ENCODE peak calls at places on chromosomes 16 and 17, in eight cellular contexts. One of them, this sample, is unnamed.

GRCh38 chr16:75385507-75386152 is 47.7 kb downstream of the CFDP1 start:
- DNase-seq in GM13977: peak
- DNase-seq in NCI-H1417: no peak
- DNase-seq in stimulated activated CD8-positive, alpha-beta memory T cell treated with anti-CD3 and anti-CD28 coated beads, Interleukin-12 subunit alpha, Interleukin-12 subunit beta, amount 100 ng/mL, for 1 hour: no peak
- DNase-seq in stimulated activated CD4-positive, alpha-beta T cell treated with anti-CD3 and anti-CD28 coated beads, Interleukin-1b, Interleukin-23, amount 100 ng/mL, for 24 hours: no peak
- DNase-seq in dorsolateral prefrontal cortex: no peak
- DNase-seq in RCC 7860: peak
- DNase-seq in memory B cell: no peak
- DNase-seq in this sample: no peak

GRCh38 chr17:41377546-41377945 is 4.6 kb downstream of the KRT34 start:
- DNase-seq in stimulated activated CD8-positive, alpha-beta memory T cell treated with anti-CD3 and anti-CD28 coated beads, Interleukin-12 subunit alpha, Interleukin-12 subunit beta, amount 100 ng/mL, for 1 hour: no peak
- DNase-seq in dorsolateral prefrontal cortex: no peak
- DNase-seq in GM13977: no peak
- DNase-seq in RCC 7860: no peak
- DNase-seq in NCI-H1417: no peak
- DNase-seq in stimulated activated CD4-positive, alpha-beta T cell treated with anti-CD3 and anti-CD28 coated beads, Interleukin-1b, Interleukin-23, amount 100 ng/mL, for 24 hours: no peak
- DNase-seq in memory B cell: no peak
- DNase-seq in this sample: no peak

GRCh38 chr17:42286411-42287295 is 1.6 kb upstream of the STAT5A start:
- DNase-seq in GM13977: no peak
- DNase-seq in dorsolateral prefrontal cortex: no peak
- DNase-seq in NCI-H1417: no peak
- DNase-seq in memory B cell: no peak
- DNase-seq in stimulated activated CD8-positive, alpha-beta memory T cell treated with anti-CD3 and anti-CD28 coated beads, Interleukin-12 subunit alpha, Interleukin-12 subunit beta, amount 100 ng/mL, for 1 hour: no peak
- DNase-seq in stimulated activated CD4-positive, alpha-beta T cell treated with anti-CD3 and anti-CD28 coated beads, Interleukin-1b, Interleukin-23, amount 100 ng/mL, for 24 hours: no peak
- DNase-seq in RCC 7860: no peak
- DNase-seq in this sample: no peak

GRCh38 chr16:67201411-67202345 is 2.7 kb downstream of the ELMO3 start:
- DNase-seq in memory B cell: no peak
- DNase-seq in stimulated activated CD8-positive, alpha-beta memory T cell treated with anti-CD3 and anti-CD28 coated beads, Interleukin-12 subunit alpha, Interleukin-12 subunit beta, amount 100 ng/mL, for 1 hour: no peak
- DNase-seq in RCC 7860: no peak
- DNase-seq in GM13977: no peak
- DNase-seq in stimulated activated CD4-positive, alpha-beta T cell treated with anti-CD3 and anti-CD28 coated beads, Interleukin-1b, Interleukin-23, amount 100 ng/mL, for 24 hours: no peak
- DNase-seq in dorsolateral prefrontal cortex: no peak
- DNase-seq in NCI-H1417: no peak
- DNase-seq in this sample: no peak

GRCh38 chr17:61403846-61404701 is 4.4 kb downstream of the TBX2 start:
- DNase-seq in RCC 7860: no peak
- DNase-seq in dorsolateral prefrontal cortex: no peak
- DNase-seq in memory B cell: no peak
- DNase-seq in stimulated activated CD8-positive, alpha-beta memory T cell treated with anti-CD3 and anti-CD28 coated beads, Interleukin-12 subunit alpha, Interleukin-12 subunit beta, amount 100 ng/mL, for 1 hour: no peak
- DNase-seq in NCI-H1417: no peak
- DNase-seq in GM13977: no peak
- DNase-seq in stimulated activated CD4-positive, alpha-beta T cell treated with anti-CD3 and anti-CD28 coated beads, Interleukin-1b, Interleukin-23, amount 100 ng/mL, for 24 hours: no peak
- DNase-seq in this sample: peak

GRCh38 chr17:63969278-63969677 is 3.4 kb downstream of the SCN4A start:
- DNase-seq in stimulated activated CD8-positive, alpha-beta memory T cell treated with anti-CD3 and anti-CD28 coated beads, Interleukin-12 subunit alpha, Interleukin-12 subunit beta, amount 100 ng/mL, for 1 hour: no peak
- DNase-seq in dorsolateral prefrontal cortex: no peak
- DNase-seq in GM13977: no peak
- DNase-seq in stimulated activated CD4-positive, alpha-beta T cell treated with anti-CD3 and anti-CD28 coated beads, Interleukin-1b, Interleukin-23, amount 100 ng/mL, for 24 hours: no peak
- DNase-seq in RCC 7860: no peak
- DNase-seq in memory B cell: no peak
- DNase-seq in NCI-H1417: no peak
- DNase-seq in this sample: no peak

GRCh38 chr17:43467981-43468541 is 15.7 kb upstream of the DHX8 start:
- DNase-seq in GM13977: no peak
- DNase-seq in stimulated activated CD8-positive, alpha-beta memory T cell treated with anti-CD3 and anti-CD28 coated beads, Interleukin-12 subunit alpha, Interleukin-12 subunit beta, amount 100 ng/mL, for 1 hour: no peak
- DNase-seq in stimulated activated CD4-positive, alpha-beta T cell treated with anti-CD3 and anti-CD28 coated beads, Interleukin-1b, Interleukin-23, amount 100 ng/mL, for 24 hours: no peak
- DNase-seq in RCC 7860: peak
- DNase-seq in NCI-H1417: no peak
- DNase-seq in memory B cell: no peak
- DNase-seq in dorsolateral prefrontal cortex: peak
- DNase-seq in this sample: no peak

GRCh38 chr16:23877107-23878070 is 41.6 kb downstream of the PRKCB start:
- DNase-seq in dorsolateral prefrontal cortex: no peak
- DNase-seq in GM13977: no peak
- DNase-seq in RCC 7860: no peak
- DNase-seq in stimulated activated CD8-positive, alpha-beta memory T cell treated with anti-CD3 and anti-CD28 coated beads, Interleukin-12 subunit alpha, Interleukin-12 subunit beta, amount 100 ng/mL, for 1 hour: no peak
- DNase-seq in memory B cell: no peak
- DNase-seq in NCI-H1417: no peak
- DNase-seq in stimulated activated CD4-positive, alpha-beta T cell treated with anti-CD3 and anti-CD28 coated beads, Interleukin-1b, Interleukin-23, amount 100 ng/mL, for 24 hours: no peak
- DNase-seq in this sample: no peak

GRCh38 chr16:3755249-3755648 is 37.9 kb upstream of the TRAP1 start:
- DNase-seq in stimulated activated CD8-positive, alpha-beta memory T cell treated with anti-CD3 and anti-CD28 coated beads, Interleukin-12 subunit alpha, Interleukin-12 subunit beta, amount 100 ng/mL, for 1 hour: no peak
- DNase-seq in NCI-H1417: no peak
- DNase-seq in stimulated activated CD4-positive, alpha-beta T cell treated with anti-CD3 and anti-CD28 coated beads, Interleukin-1b, Interleukin-23, amount 100 ng/mL, for 24 hours: no peak
- DNase-seq in GM13977: no peak
- DNase-seq in dorsolateral prefrontal cortex: no peak
- DNase-seq in memory B cell: no peak
- DNase-seq in RCC 7860: no peak
- DNase-seq in this sample: no peak

GRCh38 chr16:52721331-52721730 is 174.4 kb upstream of the TOX3 start:
- DNase-seq in NCI-H1417: no peak
- DNase-seq in dorsolateral prefrontal cortex: no peak
- DNase-seq in memory B cell: no peak
- DNase-seq in GM13977: no peak
- DNase-seq in stimulated activated CD4-positive, alpha-beta T cell treated with anti-CD3 and anti-CD28 coated beads, Interleukin-1b, Interleukin-23, amount 100 ng/mL, for 24 hours: no peak
- DNase-seq in RCC 7860: no peak
- DNase-seq in stimulated activated CD8-positive, alpha-beta memory T cell treated with anti-CD3 and anti-CD28 coated beads, Interleukin-12 subunit alpha, Interleukin-12 subunit beta, amount 100 ng/mL, for 1 hour: no peak
- DNase-seq in this sample: no peak

GRCh38 chr17:35605753-35606152 is 18.6 kb downstream of the AP2B1 start:
- DNase-seq in NCI-H1417: no peak
- DNase-seq in RCC 7860: no peak
- DNase-seq in GM13977: no peak
- DNase-seq in stimulated activated CD8-positive, alpha-beta memory T cell treated with anti-CD3 and anti-CD28 coated beads, Interleukin-12 subunit alpha, Interleukin-12 subunit beta, amount 100 ng/mL, for 1 hour: no peak
- DNase-seq in memory B cell: no peak
- DNase-seq in dorsolateral prefrontal cortex: no peak
- DNase-seq in stimulated activated CD4-positive, alpha-beta T cell treated with anti-CD3 and anti-CD28 coated beads, Interleukin-1b, Interleukin-23, amount 100 ng/mL, for 24 hours: no peak
- DNase-seq in this sample: no peak

GRCh38 chr17:58007781-58008706 is 998 bp upstream of the SRSF1 start:
- DNase-seq in stimulated activated CD4-positive, alpha-beta T cell treated with anti-CD3 and anti-CD28 coated beads, Interleukin-1b, Interleukin-23, amount 100 ng/mL, for 24 hours: no peak
- DNase-seq in GM13977: no peak
- DNase-seq in NCI-H1417: peak
- DNase-seq in stimulated activated CD8-positive, alpha-beta memory T cell treated with anti-CD3 and anti-CD28 coated beads, Interleukin-12 subunit alpha, Interleukin-12 subunit beta, amount 100 ng/mL, for 1 hour: no peak
- DNase-seq in memory B cell: no peak
- DNase-seq in dorsolateral prefrontal cortex: no peak
- DNase-seq in RCC 7860: no peak
- DNase-seq in this sample: no peak

GRCh38 chr16:9115277-9115676 is 23.8 kb downstream of the HAPSTR1 start:
- DNase-seq in NCI-H1417: no peak
- DNase-seq in memory B cell: no peak
- DNase-seq in stimulated activated CD4-positive, alpha-beta T cell treated with anti-CD3 and anti-CD28 coated beads, Interleukin-1b, Interleukin-23, amount 100 ng/mL, for 24 hours: no peak
- DNase-seq in dorsolateral prefrontal cortex: no peak
- DNase-seq in RCC 7860: peak
- DNase-seq in GM13977: no peak
- DNase-seq in stimulated activated CD8-positive, alpha-beta memory T cell treated with anti-CD3 and anti-CD28 coated beads, Interleukin-12 subunit alpha, Interleukin-12 subunit beta, amount 100 ng/mL, for 1 hour: no peak
- DNase-seq in this sample: no peak

GRCh38 chr16:74874912-74875311 is 100.3 kb upstream of the FA2H start:
- DNase-seq in stimulated activated CD4-positive, alpha-beta T cell treated with anti-CD3 and anti-CD28 coated beads, Interleukin-1b, Interleukin-23, amount 100 ng/mL, for 24 hours: no peak
- DNase-seq in NCI-H1417: no peak
- DNase-seq in stimulated activated CD8-positive, alpha-beta memory T cell treated with anti-CD3 and anti-CD28 coated beads, Interleukin-12 subunit alpha, Interleukin-12 subunit beta, amount 100 ng/mL, for 1 hour: no peak
- DNase-seq in dorsolateral prefrontal cortex: no peak
- DNase-seq in GM13977: no peak
- DNase-seq in memory B cell: no peak
- DNase-seq in RCC 7860: no peak
- DNase-seq in this sample: no peak

GRCh38 chr17:44745301-44745700 is 13.5 kb upstream of the ADAM11 start:
- DNase-seq in stimulated activated CD8-positive, alpha-beta memory T cell treated with anti-CD3 and anti-CD28 coated beads, Interleukin-12 subunit alpha, Interleukin-12 subunit beta, amount 100 ng/mL, for 1 hour: no peak
- DNase-seq in GM13977: no peak
- DNase-seq in RCC 7860: no peak
- DNase-seq in memory B cell: no peak
- DNase-seq in dorsolateral prefrontal cortex: no peak
- DNase-seq in stimulated activated CD4-positive, alpha-beta T cell treated with anti-CD3 and anti-CD28 coated beads, Interleukin-1b, Interleukin-23, amount 100 ng/mL, for 24 hours: no peak
- DNase-seq in NCI-H1417: no peak
- DNase-seq in this sample: no peak

GRCh38 chr16:84541999-84542876 is 37.8 kb upstream of the MEAK7 start:
- DNase-seq in memory B cell: no peak
- DNase-seq in stimulated activated CD8-positive, alpha-beta memory T cell treated with anti-CD3 and anti-CD28 coated beads, Interleukin-12 subunit alpha, Interleukin-12 subunit beta, amount 100 ng/mL, for 1 hour: no peak
- DNase-seq in GM13977: no peak
- DNase-seq in dorsolateral prefrontal cortex: no peak
- DNase-seq in NCI-H1417: no peak
- DNase-seq in RCC 7860: no peak
- DNase-seq in stimulated activated CD4-positive, alpha-beta T cell treated with anti-CD3 and anti-CD28 coated beads, Interleukin-1b, Interleukin-23, amount 100 ng/mL, for 24 hours: no peak
- DNase-seq in this sample: no peak

GRCh38 chr17:50205111-50205821 is 3.8 kb upstream of the COL1A1 start:
- DNase-seq in dorsolateral prefrontal cortex: no peak
- DNase-seq in stimulated activated CD4-positive, alpha-beta T cell treated with anti-CD3 and anti-CD28 coated beads, Interleukin-1b, Interleukin-23, amount 100 ng/mL, for 24 hours: no peak
- DNase-seq in stimulated activated CD8-positive, alpha-beta memory T cell treated with anti-CD3 and anti-CD28 coated beads, Interleukin-12 subunit alpha, Interleukin-12 subunit beta, amount 100 ng/mL, for 1 hour: no peak
- DNase-seq in NCI-H1417: no peak
- DNase-seq in GM13977: no peak
- DNase-seq in memory B cell: no peak
- DNase-seq in RCC 7860: peak
- DNase-seq in this sample: no peak

GRCh38 chr16:35296962-35297653 is 1837.7 kb downstream of the TP53TG3F start:
- DNase-seq in RCC 7860: no peak
- DNase-seq in memory B cell: no peak
- DNase-seq in stimulated activated CD4-positive, alpha-beta T cell treated with anti-CD3 and anti-CD28 coated beads, Interleukin-1b, Interleukin-23, amount 100 ng/mL, for 24 hours: no peak
- DNase-seq in stimulated activated CD8-positive, alpha-beta memory T cell treated with anti-CD3 and anti-CD28 coated beads, Interleukin-12 subunit alpha, Interleukin-12 subunit beta, amount 100 ng/mL, for 1 hour: no peak
- DNase-seq in dorsolateral prefrontal cortex: no peak
- DNase-seq in GM13977: no peak
- DNase-seq in NCI-H1417: no peak
- DNase-seq in this sample: no peak

GRCh38 chr17:46878055-46878454 is 26.7 kb downstream of the WNT9B start:
- DNase-seq in memory B cell: no peak
- DNase-seq in RCC 7860: no peak
- DNase-seq in dorsolateral prefrontal cortex: no peak
- DNase-seq in stimulated activated CD4-positive, alpha-beta T cell treated with anti-CD3 and anti-CD28 coated beads, Interleukin-1b, Interleukin-23, amount 100 ng/mL, for 24 hours: no peak
- DNase-seq in NCI-H1417: no peak
- DNase-seq in stimulated activated CD8-positive, alpha-beta memory T cell treated with anti-CD3 and anti-CD28 coated beads, Interleukin-12 subunit alpha, Interleukin-12 subunit beta, amount 100 ng/mL, for 1 hour: no peak
- DNase-seq in GM13977: no peak
- DNase-seq in this sample: no peak

GRCh38 chr16:12255473-12255872 is 278.9 kb downstream of the SNX29 start:
- DNase-seq in GM13977: no peak
- DNase-seq in NCI-H1417: no peak
- DNase-seq in dorsolateral prefrontal cortex: no peak
- DNase-seq in memory B cell: no peak
- DNase-seq in stimulated activated CD8-positive, alpha-beta memory T cell treated with anti-CD3 and anti-CD28 coated beads, Interleukin-12 subunit alpha, Interleukin-12 subunit beta, amount 100 ng/mL, for 1 hour: no peak
- DNase-seq in RCC 7860: no peak
- DNase-seq in stimulated activated CD4-positive, alpha-beta T cell treated with anti-CD3 and anti-CD28 coated beads, Interleukin-1b, Interleukin-23, amount 100 ng/mL, for 24 hours: no peak
- DNase-seq in this sample: no peak

GRCh38 chr17:40158438-40158837 is 18.1 kb downstream of the CASC3 start:
- DNase-seq in memory B cell: no peak
- DNase-seq in RCC 7860: no peak
- DNase-seq in NCI-H1417: no peak
- DNase-seq in stimulated activated CD4-positive, alpha-beta T cell treated with anti-CD3 and anti-CD28 coated beads, Interleukin-1b, Interleukin-23, amount 100 ng/mL, for 24 hours: no peak
- DNase-seq in dorsolateral prefrontal cortex: no peak
- DNase-seq in stimulated activated CD8-positive, alpha-beta memory T cell treated with anti-CD3 and anti-CD28 coated beads, Interleukin-12 subunit alpha, Interleukin-12 subunit beta, amount 100 ng/mL, for 1 hour: no peak
- DNase-seq in GM13977: no peak
- DNase-seq in this sample: no peak

GRCh38 chr16:70381604-70382342 is 35.1 kb downstream of the DDX19A start:
- DNase-seq in GM13977: no peak
- DNase-seq in dorsolateral prefrontal cortex: no peak
- DNase-seq in memory B cell: no peak
- DNase-seq in RCC 7860: no peak
- DNase-seq in NCI-H1417: no peak
- DNase-seq in stimulated activated CD8-positive, alpha-beta memory T cell treated with anti-CD3 and anti-CD28 coated beads, Interleukin-12 subunit alpha, Interleukin-12 subunit beta, amount 100 ng/mL, for 1 hour: no peak
- DNase-seq in stimulated activated CD4-positive, alpha-beta T cell treated with anti-CD3 and anti-CD28 coated beads, Interleukin-1b, Interleukin-23, amount 100 ng/mL, for 24 hours: no peak
- DNase-seq in this sample: no peak

GRCh38 chr17:48678141-48678971 is 44.0 kb downstream of the PRAC1 start:
- DNase-seq in dorsolateral prefrontal cortex: peak
- DNase-seq in GM13977: peak
- DNase-seq in NCI-H1417: peak
- DNase-seq in stimulated activated CD8-positive, alpha-beta memory T cell treated with anti-CD3 and anti-CD28 coated beads, Interleukin-12 subunit alpha, Interleukin-12 subunit beta, amount 100 ng/mL, for 1 hour: peak
- DNase-seq in stimulated activated CD4-positive, alpha-beta T cell treated with anti-CD3 and anti-CD28 coated beads, Interleukin-1b, Interleukin-23, amount 100 ng/mL, for 24 hours: peak
- DNase-seq in RCC 7860: no peak
- DNase-seq in memory B cell: peak
- DNase-seq in this sample: no peak

GRCh38 chr16:63346000-63346399 is 1309.8 kb upstream of the CDH8 start:
- DNase-seq in stimulated activated CD8-positive, alpha-beta memory T cell treated with anti-CD3 and anti-CD28 coated beads, Interleukin-12 subunit alpha, Interleukin-12 subunit beta, amount 100 ng/mL, for 1 hour: no peak
- DNase-seq in dorsolateral prefrontal cortex: no peak
- DNase-seq in GM13977: no peak
- DNase-seq in stimulated activated CD4-positive, alpha-beta T cell treated with anti-CD3 and anti-CD28 coated beads, Interleukin-1b, Interleukin-23, amount 100 ng/mL, for 24 hours: no peak
- DNase-seq in NCI-H1417: no peak
- DNase-seq in RCC 7860: no peak
- DNase-seq in memory B cell: no peak
- DNase-seq in this sample: no peak

GRCh38 chr17:30812218-30813177 is 12.0 kb downstream of the CRLF3 start:
- DNase-seq in stimulated activated CD4-positive, alpha-beta T cell treated with anti-CD3 and anti-CD28 coated beads, Interleukin-1b, Interleukin-23, amount 100 ng/mL, for 24 hours: no peak
- DNase-seq in dorsolateral prefrontal cortex: no peak
- DNase-seq in NCI-H1417: no peak
- DNase-seq in memory B cell: no peak
- DNase-seq in GM13977: no peak
- DNase-seq in RCC 7860: no peak
- DNase-seq in stimulated activated CD8-positive, alpha-beta memory T cell treated with anti-CD3 and anti-CD28 coated beads, Interleukin-12 subunit alpha, Interleukin-12 subunit beta, amount 100 ng/mL, for 1 hour: no peak
- DNase-seq in this sample: no peak

GRCh38 chr17:35577826-35578194 is 561 bp downstream of the PEX12 start:
- DNase-seq in dorsolateral prefrontal cortex: no peak
- DNase-seq in stimulated activated CD4-positive, alpha-beta T cell treated with anti-CD3 and anti-CD28 coated beads, Interleukin-1b, Interleukin-23, amount 100 ng/mL, for 24 hours: no peak
- DNase-seq in NCI-H1417: no peak
- DNase-seq in stimulated activated CD8-positive, alpha-beta memory T cell treated with anti-CD3 and anti-CD28 coated beads, Interleukin-12 subunit alpha, Interleukin-12 subunit beta, amount 100 ng/mL, for 1 hour: no peak
- DNase-seq in RCC 7860: no peak
- DNase-seq in GM13977: no peak
- DNase-seq in memory B cell: no peak
- DNase-seq in this sample: no peak

GRCh38 chr16:1363501-1364041 is 11.8 kb downstream of the GNPTG start:
- DNase-seq in NCI-H1417: peak
- DNase-seq in GM13977: peak
- DNase-seq in memory B cell: peak
- DNase-seq in stimulated activated CD8-positive, alpha-beta memory T cell treated with anti-CD3 and anti-CD28 coated beads, Interleukin-12 subunit alpha, Interleukin-12 subunit beta, amount 100 ng/mL, for 1 hour: peak
- DNase-seq in RCC 7860: peak
- DNase-seq in dorsolateral prefrontal cortex: peak
- DNase-seq in stimulated activated CD4-positive, alpha-beta T cell treated with anti-CD3 and anti-CD28 coated beads, Interleukin-1b, Interleukin-23, amount 100 ng/mL, for 24 hours: peak
- DNase-seq in this sample: peak

GRCh38 chr17:7336240-7337175 is at the start of gene ACAP1:
- DNase-seq in RCC 7860: no peak
- DNase-seq in memory B cell: peak
- DNase-seq in GM13977: peak
- DNase-seq in stimulated activated CD4-positive, alpha-beta T cell treated with anti-CD3 and anti-CD28 coated beads, Interleukin-1b, Interleukin-23, amount 100 ng/mL, for 24 hours: no peak
- DNase-seq in stimulated activated CD8-positive, alpha-beta memory T cell treated with anti-CD3 and anti-CD28 coated beads, Interleukin-12 subunit alpha, Interleukin-12 subunit beta, amount 100 ng/mL, for 1 hour: peak
- DNase-seq in dorsolateral prefrontal cortex: no peak
- DNase-seq in NCI-H1417: no peak
- DNase-seq in this sample: no peak

GRCh38 chr17:19384723-19385391 is 2.1 kb downstream of the MFAP4 start:
- DNase-seq in stimulated activated CD4-positive, alpha-beta T cell treated with anti-CD3 and anti-CD28 coated beads, Interleukin-1b, Interleukin-23, amount 100 ng/mL, for 24 hours: no peak
- DNase-seq in stimulated activated CD8-positive, alpha-beta memory T cell treated with anti-CD3 and anti-CD28 coated beads, Interleukin-12 subunit alpha, Interleukin-12 subunit beta, amount 100 ng/mL, for 1 hour: no peak
- DNase-seq in NCI-H1417: no peak
- DNase-seq in memory B cell: no peak
- DNase-seq in dorsolateral prefrontal cortex: no peak
- DNase-seq in RCC 7860: no peak
- DNase-seq in GM13977: no peak
- DNase-seq in this sample: no peak

GRCh38 chr17:78891406-78892061 is 11.5 kb downstream of the CEP295NL start:
- DNase-seq in NCI-H1417: no peak
- DNase-seq in RCC 7860: no peak
- DNase-seq in memory B cell: no peak
- DNase-seq in dorsolateral prefrontal cortex: no peak
- DNase-seq in stimulated activated CD4-positive, alpha-beta T cell treated with anti-CD3 and anti-CD28 coated beads, Interleukin-1b, Interleukin-23, amount 100 ng/mL, for 24 hours: no peak
- DNase-seq in stimulated activated CD8-positive, alpha-beta memory T cell treated with anti-CD3 and anti-CD28 coated beads, Interleukin-12 subunit alpha, Interleukin-12 subunit beta, amount 100 ng/mL, for 1 hour: no peak
- DNase-seq in GM13977: no peak
- DNase-seq in this sample: no peak

This sample was measured in D721Med.